ENCODE peak calls at places on chromosomes 5 and 9, in seven cellular contexts. One of them, this sample, is unnamed.

GRCh38 chr9:91937727-91938126 is 12.3 kb downstream of the ROR2 start:
- DNase-seq in CD4-positive, alpha-beta T cell: no peak
- DNase-seq in CD8-positive, alpha-beta memory T cell: no peak
- DNase-seq in SIG-M5: no peak
- DNase-seq in Right ventricle myocardium superior: no peak
- DNase-seq in AG20443: no peak
- DNase-seq in pulmonary artery endothelial cell: no peak
- DNase-seq in this sample: no peak

GRCh38 chr9:4665357-4665756 is 923 bp downstream of the SPATA6L start:
- DNase-seq in CD4-positive, alpha-beta T cell: no peak
- DNase-seq in CD8-positive, alpha-beta memory T cell: no peak
- DNase-seq in SIG-M5: no peak
- DNase-seq in Right ventricle myocardium superior: no peak
- DNase-seq in AG20443: no peak
- DNase-seq in pulmonary artery endothelial cell: peak; percentile 68
- DNase-seq in this sample: no peak

GRCh38 chr9:117733465-117733864 is 29.3 kb downstream of the TLR4 start:
- DNase-seq in CD4-positive, alpha-beta T cell: no peak
- DNase-seq in CD8-positive, alpha-beta memory T cell: no peak
- DNase-seq in SIG-M5: no peak
- DNase-seq in Right ventricle myocardium superior: no peak
- DNase-seq in AG20443: no peak
- DNase-seq in pulmonary artery endothelial cell: no peak
- DNase-seq in this sample: no peak

GRCh38 chr9:137294684-137295312 is 7.3 kb downstream of the NRARP start:
- DNase-seq in CD4-positive, alpha-beta T cell: no peak
- DNase-seq in CD8-positive, alpha-beta memory T cell: no peak
- DNase-seq in SIG-M5: no peak
- DNase-seq in Right ventricle myocardium superior: no peak
- DNase-seq in AG20443: peak; percentile 62
- DNase-seq in pulmonary artery endothelial cell: no peak
- DNase-seq in this sample: peak; percentile 43

GRCh38 chr5:7392401-7393024 is 3.4 kb upstream of the ADCY2 start:
- DNase-seq in CD4-positive, alpha-beta T cell: no peak
- DNase-seq in CD8-positive, alpha-beta memory T cell: no peak
- DNase-seq in SIG-M5: no peak
- DNase-seq in Right ventricle myocardium superior: no peak
- DNase-seq in AG20443: peak; percentile 73
- DNase-seq in pulmonary artery endothelial cell: no peak
- DNase-seq in this sample: no peak

GRCh38 chr5:166595274-166595951 is 1696.0 kb upstream of the WWC1 start:
- DNase-seq in CD4-positive, alpha-beta T cell: no peak
- DNase-seq in CD8-positive, alpha-beta memory T cell: no peak
- DNase-seq in SIG-M5: no peak
- DNase-seq in Right ventricle myocardium superior: no peak
- DNase-seq in AG20443: no peak
- DNase-seq in pulmonary artery endothelial cell: no peak
- DNase-seq in this sample: no peak

GRCh38 chr5:1801061-1801953 is at the start of gene NDUFS6:
- DNase-seq in CD4-positive, alpha-beta T cell: peak; percentile 74
- DNase-seq in CD8-positive, alpha-beta memory T cell: peak; percentile 76
- DNase-seq in SIG-M5: no peak
- DNase-seq in Right ventricle myocardium superior: peak; percentile 90
- DNase-seq in AG20443: peak; percentile 90
- DNase-seq in pulmonary artery endothelial cell: no peak
- DNase-seq in this sample: peak; percentile 85

GRCh38 chr9:93254061-93254481 is 70.1 kb downstream of the WNK2 start:
- DNase-seq in CD4-positive, alpha-beta T cell: no peak
- DNase-seq in CD8-positive, alpha-beta memory T cell: no peak
- DNase-seq in SIG-M5: no peak
- DNase-seq in Right ventricle myocardium superior: peak; percentile 35
- DNase-seq in AG20443: no peak
- DNase-seq in pulmonary artery endothelial cell: no peak
- DNase-seq in this sample: no peak

GRCh38 chr5:148972958-148973357 is 89.9 kb downstream of the SH3TC2 start:
- DNase-seq in CD4-positive, alpha-beta T cell: no peak
- DNase-seq in CD8-positive, alpha-beta memory T cell: no peak
- DNase-seq in SIG-M5: no peak
- DNase-seq in Right ventricle myocardium superior: no peak
- DNase-seq in AG20443: peak; percentile 86
- DNase-seq in pulmonary artery endothelial cell: peak; percentile 86
- DNase-seq in this sample: no peak

GRCh38 chr9:137403281-137403680 is 19.7 kb downstream of the EXD3 start:
- DNase-seq in CD4-positive, alpha-beta T cell: no peak
- DNase-seq in CD8-positive, alpha-beta memory T cell: no peak
- DNase-seq in SIG-M5: no peak
- DNase-seq in Right ventricle myocardium superior: no peak
- DNase-seq in AG20443: no peak
- DNase-seq in pulmonary artery endothelial cell: no peak
- DNase-seq in this sample: no peak

GRCh38 chr9:130938652-130939404 is at the start of gene FIBCD1:
- DNase-seq in CD4-positive, alpha-beta T cell: no peak
- DNase-seq in CD8-positive, alpha-beta memory T cell: no peak
- DNase-seq in SIG-M5: no peak
- DNase-seq in Right ventricle myocardium superior: no peak
- DNase-seq in AG20443: peak; percentile 66
- DNase-seq in pulmonary artery endothelial cell: no peak
- DNase-seq in this sample: no peak

GRCh38 chr9:76135902-76136301 is 245.4 kb downstream of the PCSK5 start:
- DNase-seq in CD4-positive, alpha-beta T cell: no peak
- DNase-seq in CD8-positive, alpha-beta memory T cell: no peak
- DNase-seq in SIG-M5: no peak
- DNase-seq in Right ventricle myocardium superior: no peak
- DNase-seq in AG20443: no peak
- DNase-seq in pulmonary artery endothelial cell: no peak
- DNase-seq in this sample: no peak

GRCh38 chr9:136930014-136930413 is 14.5 kb downstream of the FBXW5 start:
- DNase-seq in CD4-positive, alpha-beta T cell: no peak
- DNase-seq in CD8-positive, alpha-beta memory T cell: no peak
- DNase-seq in SIG-M5: no peak
- DNase-seq in Right ventricle myocardium superior: no peak
- DNase-seq in AG20443: no peak
- DNase-seq in pulmonary artery endothelial cell: no peak
- DNase-seq in this sample: no peak

GRCh38 chr5:178428341-178429155 is 161.6 kb downstream of the COL23A1 start:
- DNase-seq in CD4-positive, alpha-beta T cell: no peak
- DNase-seq in CD8-positive, alpha-beta memory T cell: no peak
- DNase-seq in SIG-M5: no peak
- DNase-seq in Right ventricle myocardium superior: peak; percentile 88
- DNase-seq in AG20443: no peak
- DNase-seq in pulmonary artery endothelial cell: no peak
- DNase-seq in this sample: no peak

GRCh38 chr9:109894921-109895758 is 115.1 kb downstream of the PALM2AKAP2 start:
- DNase-seq in CD4-positive, alpha-beta T cell: no peak
- DNase-seq in CD8-positive, alpha-beta memory T cell: no peak
- DNase-seq in SIG-M5: no peak
- DNase-seq in Right ventricle myocardium superior: no peak
- DNase-seq in AG20443: peak; percentile 31
- DNase-seq in pulmonary artery endothelial cell: no peak
- DNase-seq in this sample: no peak

GRCh38 chr5:168076561-168076991 is 214.9 kb upstream of the WWC1 start:
- DNase-seq in CD4-positive, alpha-beta T cell: no peak
- DNase-seq in CD8-positive, alpha-beta memory T cell: no peak
- DNase-seq in SIG-M5: no peak
- DNase-seq in Right ventricle myocardium superior: peak; percentile 54
- DNase-seq in AG20443: peak; percentile 60
- DNase-seq in pulmonary artery endothelial cell: no peak
- DNase-seq in this sample: no peak

GRCh38 chr9:72445291-72446000 is 76.0 kb upstream of the TMC1 start:
- DNase-seq in CD4-positive, alpha-beta T cell: no peak
- DNase-seq in CD8-positive, alpha-beta memory T cell: no peak
- DNase-seq in SIG-M5: no peak
- DNase-seq in Right ventricle myocardium superior: no peak
- DNase-seq in AG20443: no peak
- DNase-seq in pulmonary artery endothelial cell: no peak
- DNase-seq in this sample: no peak

GRCh38 chr9:136426787-136427186 is 12.9 kb downstream of the INPP5E start:
- DNase-seq in CD4-positive, alpha-beta T cell: no peak
- DNase-seq in CD8-positive, alpha-beta memory T cell: no peak
- DNase-seq in SIG-M5: no peak
- DNase-seq in Right ventricle myocardium superior: no peak
- DNase-seq in AG20443: no peak
- DNase-seq in pulmonary artery endothelial cell: no peak
- DNase-seq in this sample: no peak

GRCh38 chr5:173283318-173284288 is 44.6 kb downstream of the STC2 start:
- DNase-seq in CD4-positive, alpha-beta T cell: peak; percentile 50
- DNase-seq in CD8-positive, alpha-beta memory T cell: peak; percentile 43
- DNase-seq in SIG-M5: no peak
- DNase-seq in Right ventricle myocardium superior: peak; percentile 86
- DNase-seq in AG20443: peak; percentile 90
- DNase-seq in pulmonary artery endothelial cell: no peak
- DNase-seq in this sample: peak; percentile 69

GRCh38 chr9:121242219-121242954 is 25.6 kb upstream of the GSN start:
- DNase-seq in CD4-positive, alpha-beta T cell: no peak
- DNase-seq in CD8-positive, alpha-beta memory T cell: no peak
- DNase-seq in SIG-M5: no peak
- DNase-seq in Right ventricle myocardium superior: no peak
- DNase-seq in AG20443: peak; percentile 61
- DNase-seq in pulmonary artery endothelial cell: no peak
- DNase-seq in this sample: no peak

GRCh38 chr5:114192108-114192507 is 169.8 kb upstream of the KCNN2 start:
- DNase-seq in CD4-positive, alpha-beta T cell: no peak
- DNase-seq in CD8-positive, alpha-beta memory T cell: no peak
- DNase-seq in SIG-M5: no peak
- DNase-seq in Right ventricle myocardium superior: no peak
- DNase-seq in AG20443: no peak
- DNase-seq in pulmonary artery endothelial cell: no peak
- DNase-seq in this sample: no peak

GRCh38 chr9:104279535-104280215 is 185.6 kb downstream of the SMC2 start:
- DNase-seq in CD4-positive, alpha-beta T cell: no peak
- DNase-seq in CD8-positive, alpha-beta memory T cell: no peak
- DNase-seq in SIG-M5: no peak
- DNase-seq in Right ventricle myocardium superior: no peak
- DNase-seq in AG20443: no peak
- DNase-seq in pulmonary artery endothelial cell: peak; percentile 2
- DNase-seq in this sample: no peak

GRCh38 chr5:122915717-122916399 is 70.4 kb downstream of the SNX24 start:
- DNase-seq in CD4-positive, alpha-beta T cell: no peak
- DNase-seq in CD8-positive, alpha-beta memory T cell: no peak
- DNase-seq in SIG-M5: no peak
- DNase-seq in Right ventricle myocardium superior: no peak
- DNase-seq in AG20443: peak; percentile 69
- DNase-seq in pulmonary artery endothelial cell: no peak
- DNase-seq in this sample: no peak

GRCh38 chr9:71766663-71767062 is 1.6 kb downstream of the CEMIP2 start:
- DNase-seq in CD4-positive, alpha-beta T cell: no peak
- DNase-seq in CD8-positive, alpha-beta memory T cell: peak; percentile 11
- DNase-seq in SIG-M5: no peak
- DNase-seq in Right ventricle myocardium superior: no peak
- DNase-seq in AG20443: no peak
- DNase-seq in pulmonary artery endothelial cell: no peak
- DNase-seq in this sample: no peak

GRCh38 chr5:2383678-2384025 is 367.8 kb downstream of the IRX2 start:
- DNase-seq in CD4-positive, alpha-beta T cell: no peak
- DNase-seq in CD8-positive, alpha-beta memory T cell: no peak
- DNase-seq in SIG-M5: no peak
- DNase-seq in Right ventricle myocardium superior: no peak
- DNase-seq in AG20443: no peak
- DNase-seq in pulmonary artery endothelial cell: no peak
- DNase-seq in this sample: no peak

GRCh38 chr9:101029300-101030021 is 934 bp downstream of the PLPPR1 start:
- DNase-seq in CD4-positive, alpha-beta T cell: no peak
- DNase-seq in CD8-positive, alpha-beta memory T cell: no peak
- DNase-seq in SIG-M5: no peak
- DNase-seq in Right ventricle myocardium superior: no peak
- DNase-seq in AG20443: no peak
- DNase-seq in pulmonary artery endothelial cell: no peak
- DNase-seq in this sample: no peak

GRCh38 chr9:114834386-114834785 is 28.5 kb upstream of the TNFSF15 start:
- DNase-seq in CD4-positive, alpha-beta T cell: no peak
- DNase-seq in CD8-positive, alpha-beta memory T cell: no peak
- DNase-seq in SIG-M5: no peak
- DNase-seq in Right ventricle myocardium superior: no peak
- DNase-seq in AG20443: no peak
- DNase-seq in pulmonary artery endothelial cell: no peak
- DNase-seq in this sample: no peak

GRCh38 chr9:93267091-93267541 is 83.2 kb downstream of the WNK2 start:
- DNase-seq in CD4-positive, alpha-beta T cell: no peak
- DNase-seq in CD8-positive, alpha-beta memory T cell: no peak
- DNase-seq in SIG-M5: no peak
- DNase-seq in Right ventricle myocardium superior: no peak
- DNase-seq in AG20443: peak; percentile 7
- DNase-seq in pulmonary artery endothelial cell: no peak
- DNase-seq in this sample: no peak

GRCh38 chr5:99437986-99438385 is 509.2 kb upstream of the CHD1 start:
- DNase-seq in CD4-positive, alpha-beta T cell: no peak
- DNase-seq in CD8-positive, alpha-beta memory T cell: no peak
- DNase-seq in SIG-M5: no peak
- DNase-seq in Right ventricle myocardium superior: no peak
- DNase-seq in AG20443: no peak
- DNase-seq in pulmonary artery endothelial cell: no peak
- DNase-seq in this sample: no peak